ENCODE peak calls at places on chromosomes 12 and 14, in five cellular contexts. One of them, this sample, is unnamed.
A peak's percentile ranks its signal among the peaks of the same experiment; 100 is the strongest.

GRCh38 chr12:96186902-96187301 is 7.3 kb upstream of the ELK3 start:
- DNase-seq in NCI-H774: no peak
- DNase-seq in HS-27A: no peak
- DNase-seq in Right ventricle myocardium superior: no peak
- DNase-seq in CD8-positive, alpha-beta T cell: no peak
- DNase-seq in this sample: no peak

GRCh38 chr12:124381454-124382207 is 86.7 kb downstream of the RFLNA start:
- DNase-seq in NCI-H774: no peak
- DNase-seq in HS-27A: no peak
- DNase-seq in Right ventricle myocardium superior: peak; percentile 96
- DNase-seq in CD8-positive, alpha-beta T cell: no peak
- DNase-seq in this sample: no peak

GRCh38 chr14:101630056-101630960 is 69.0 kb downstream of the DIO3 start:
- DNase-seq in NCI-H774: no peak
- DNase-seq in HS-27A: no peak
- DNase-seq in Right ventricle myocardium superior: no peak
- DNase-seq in CD8-positive, alpha-beta T cell: no peak
- DNase-seq in this sample: no peak

GRCh38 chr14:105201928-105202513 is 20.9 kb upstream of the NUDT14 start:
- DNase-seq in NCI-H774: no peak
- DNase-seq in HS-27A: no peak
- DNase-seq in Right ventricle myocardium superior: no peak
- DNase-seq in CD8-positive, alpha-beta T cell: no peak
- DNase-seq in this sample: peak; percentile 8

GRCh38 chr12:111238075-111238734 is 130.7 kb downstream of the PHETA1 start:
- DNase-seq in NCI-H774: peak; percentile 11
- DNase-seq in HS-27A: no peak
- DNase-seq in Right ventricle myocardium superior: no peak
- DNase-seq in CD8-positive, alpha-beta T cell: no peak
- DNase-seq in this sample: no peak

GRCh38 chr12:18462437-18462836 is 201.1 kb downstream of the PIK3C2G start:
- DNase-seq in NCI-H774: no peak
- DNase-seq in HS-27A: no peak
- DNase-seq in Right ventricle myocardium superior: no peak
- DNase-seq in CD8-positive, alpha-beta T cell: no peak
- DNase-seq in this sample: no peak

GRCh38 chr12:47870175-47870781 is 34.5 kb downstream of the VDR start:
- DNase-seq in NCI-H774: no peak
- DNase-seq in HS-27A: no peak
- DNase-seq in Right ventricle myocardium superior: peak; percentile 75
- DNase-seq in CD8-positive, alpha-beta T cell: no peak
- DNase-seq in this sample: peak; percentile 43

GRCh38 chr14:77238356-77238755 is 32.6 kb downstream of the NGB start:
- DNase-seq in NCI-H774: no peak
- DNase-seq in HS-27A: no peak
- DNase-seq in Right ventricle myocardium superior: no peak
- DNase-seq in CD8-positive, alpha-beta T cell: no peak
- DNase-seq in this sample: no peak

GRCh38 chr14:84403585-84403984 is 1126.4 kb upstream of the FLRT2 start:
- DNase-seq in NCI-H774: no peak
- DNase-seq in HS-27A: no peak
- DNase-seq in Right ventricle myocardium superior: no peak
- DNase-seq in CD8-positive, alpha-beta T cell: no peak
- DNase-seq in this sample: no peak

GRCh38 chr14:67418368-67419174 is 6.6 kb upstream of the PLEK2 start:
- DNase-seq in NCI-H774: no peak
- DNase-seq in HS-27A: peak; percentile 9
- DNase-seq in Right ventricle myocardium superior: no peak
- DNase-seq in CD8-positive, alpha-beta T cell: no peak
- DNase-seq in this sample: no peak

GRCh38 chr12:20810487-20810886 is at the start of gene SLCO1B3:
- DNase-seq in NCI-H774: no peak
- DNase-seq in HS-27A: no peak
- DNase-seq in Right ventricle myocardium superior: no peak
- DNase-seq in CD8-positive, alpha-beta T cell: no peak
- DNase-seq in this sample: no peak

GRCh38 chr12:93894391-93895095 is 217.4 kb downstream of the CRADD start:
- DNase-seq in NCI-H774: no peak
- DNase-seq in HS-27A: no peak
- DNase-seq in Right ventricle myocardium superior: peak; percentile 94
- DNase-seq in CD8-positive, alpha-beta T cell: no peak
- DNase-seq in this sample: no peak

GRCh38 chr12:76183459-76184186 is 99.1 kb upstream of the NAP1L1 start:
- DNase-seq in NCI-H774: no peak
- DNase-seq in HS-27A: peak; percentile 99
- DNase-seq in Right ventricle myocardium superior: no peak
- DNase-seq in CD8-positive, alpha-beta T cell: no peak
- DNase-seq in this sample: peak; percentile 81

GRCh38 chr12:18140969-18141368 is 51.0 kb upstream of the RERGL start:
- DNase-seq in NCI-H774: no peak
- DNase-seq in HS-27A: no peak
- DNase-seq in Right ventricle myocardium superior: no peak
- DNase-seq in CD8-positive, alpha-beta T cell: no peak
- DNase-seq in this sample: no peak

GRCh38 chr14:23800811-23801210 is 152.8 kb upstream of the DHRS4 start:
- DNase-seq in NCI-H774: no peak
- DNase-seq in HS-27A: no peak
- DNase-seq in Right ventricle myocardium superior: no peak
- DNase-seq in CD8-positive, alpha-beta T cell: no peak
- DNase-seq in this sample: no peak

GRCh38 chr12:108770269-108770829 is 39.0 kb upstream of the CORO1C start:
- DNase-seq in NCI-H774: no peak
- DNase-seq in HS-27A: no peak
- DNase-seq in Right ventricle myocardium superior: no peak
- DNase-seq in CD8-positive, alpha-beta T cell: no peak
- DNase-seq in this sample: no peak

GRCh38 chr14:80304125-80304766 is 92.9 kb upstream of the DIO2 start:
- DNase-seq in NCI-H774: no peak
- DNase-seq in HS-27A: no peak
- DNase-seq in Right ventricle myocardium superior: no peak
- DNase-seq in CD8-positive, alpha-beta T cell: no peak
- DNase-seq in this sample: no peak

GRCh38 chr14:102362084-102362483 is 606 bp downstream of the CINP start:
- DNase-seq in NCI-H774: no peak
- DNase-seq in HS-27A: no peak
- DNase-seq in Right ventricle myocardium superior: no peak
- DNase-seq in CD8-positive, alpha-beta T cell: peak; percentile 1
- DNase-seq in this sample: peak; percentile 57

GRCh38 chr12:77354766-77355362 is 289.5 kb upstream of the E2F7 start:
- DNase-seq in NCI-H774: no peak
- DNase-seq in HS-27A: no peak
- DNase-seq in Right ventricle myocardium superior: no peak
- DNase-seq in CD8-positive, alpha-beta T cell: no peak
- DNase-seq in this sample: no peak

GRCh38 chr14:35419429-35419841 is 14.9 kb upstream of the NFKBIA start:
- DNase-seq in NCI-H774: no peak
- DNase-seq in HS-27A: no peak
- DNase-seq in Right ventricle myocardium superior: no peak
- DNase-seq in CD8-positive, alpha-beta T cell: no peak
- DNase-seq in this sample: no peak

GRCh38 chr12:110247340-110248095 is 33.5 kb upstream of the ATP2A2 start:
- DNase-seq in NCI-H774: no peak
- DNase-seq in HS-27A: no peak
- DNase-seq in Right ventricle myocardium superior: peak; percentile 68
- DNase-seq in CD8-positive, alpha-beta T cell: no peak
- DNase-seq in this sample: no peak

GRCh38 chr12:122937622-122938091 is 28.6 kb downstream of the ABCB9 start:
- DNase-seq in NCI-H774: no peak
- DNase-seq in HS-27A: no peak
- DNase-seq in Right ventricle myocardium superior: no peak
- DNase-seq in CD8-positive, alpha-beta T cell: no peak
- DNase-seq in this sample: no peak

GRCh38 chr12:132584472-132584871 is 25.9 kb downstream of the LRCOL1 start:
- DNase-seq in NCI-H774: no peak
- DNase-seq in HS-27A: no peak
- DNase-seq in Right ventricle myocardium superior: no peak
- DNase-seq in CD8-positive, alpha-beta T cell: no peak
- DNase-seq in this sample: no peak

GRCh38 chr14:50955373-50956043 is 11.2 kb upstream of the PYGL start:
- DNase-seq in NCI-H774: no peak
- DNase-seq in HS-27A: peak; percentile 90
- DNase-seq in Right ventricle myocardium superior: peak; percentile 70
- DNase-seq in CD8-positive, alpha-beta T cell: no peak
- DNase-seq in this sample: no peak

GRCh38 chr12:97575792-97576191 is 113.2 kb downstream of the RMST start:
- DNase-seq in NCI-H774: no peak
- DNase-seq in HS-27A: no peak
- DNase-seq in Right ventricle myocardium superior: no peak
- DNase-seq in CD8-positive, alpha-beta T cell: no peak
- DNase-seq in this sample: no peak

GRCh38 chr14:99872786-99873440 is 79.7 kb downstream of the EML1 start:
- DNase-seq in NCI-H774: no peak
- DNase-seq in HS-27A: no peak
- DNase-seq in Right ventricle myocardium superior: no peak
- DNase-seq in CD8-positive, alpha-beta T cell: no peak
- DNase-seq in this sample: no peak

GRCh38 chr14:101400815-101401214 is 160.5 kb upstream of the DIO3 start:
- DNase-seq in NCI-H774: no peak
- DNase-seq in HS-27A: no peak
- DNase-seq in Right ventricle myocardium superior: no peak
- DNase-seq in CD8-positive, alpha-beta T cell: no peak
- DNase-seq in this sample: no peak

GRCh38 chr12:34400423-34400881 is 378.2 kb downstream of the ALG10 start:
- DNase-seq in NCI-H774: no peak
- DNase-seq in HS-27A: no peak
- DNase-seq in Right ventricle myocardium superior: peak; percentile 5
- DNase-seq in CD8-positive, alpha-beta T cell: no peak
- DNase-seq in this sample: no peak

GRCh38 chr12:32877670-32878459 is 18.7 kb downstream of the PKP2 start:
- DNase-seq in NCI-H774: no peak
- DNase-seq in HS-27A: no peak
- DNase-seq in Right ventricle myocardium superior: peak; percentile 87
- DNase-seq in CD8-positive, alpha-beta T cell: no peak
- DNase-seq in this sample: no peak

GRCh38 chr12:75329918-75330826 is at the start of gene CAPS2:
- DNase-seq in NCI-H774: peak; percentile 87
- DNase-seq in HS-27A: peak; percentile 51
- DNase-seq in Right ventricle myocardium superior: peak; percentile 89
- DNase-seq in CD8-positive, alpha-beta T cell: peak; percentile 22
- DNase-seq in this sample: no peak

GRCh38 chr14:24307575-24308341 is at the start of gene CIDEB:
- DNase-seq in NCI-H774: peak; percentile 2
- DNase-seq in HS-27A: no peak
- DNase-seq in Right ventricle myocardium superior: peak; percentile 70
- DNase-seq in CD8-positive, alpha-beta T cell: peak; percentile 42
- DNase-seq in this sample: no peak

GRCh38 chr14:73750161-73750901 is 36.1 kb upstream of the PNMA1 start:
- DNase-seq in NCI-H774: no peak
- DNase-seq in HS-27A: no peak
- DNase-seq in Right ventricle myocardium superior: no peak
- DNase-seq in CD8-positive, alpha-beta T cell: no peak
- DNase-seq in this sample: no peak

GRCh38 chr12:50514526-50515276 is 9.9 kb downstream of the DIP2B start:
- DNase-seq in NCI-H774: no peak
- DNase-seq in HS-27A: no peak
- DNase-seq in Right ventricle myocardium superior: no peak
- DNase-seq in CD8-positive, alpha-beta T cell: no peak
- DNase-seq in this sample: no peak

GRCh38 chr12:124044021-124044420 is 71.0 kb downstream of the ZNF664 start:
- DNase-seq in NCI-H774: no peak
- DNase-seq in HS-27A: no peak
- DNase-seq in Right ventricle myocardium superior: no peak
- DNase-seq in CD8-positive, alpha-beta T cell: no peak
- DNase-seq in this sample: no peak

GRCh38 chr12:9319842-9320173 is 111.6 kb upstream of the PZP start:
- DNase-seq in NCI-H774: peak; percentile 23
- DNase-seq in HS-27A: no peak
- DNase-seq in Right ventricle myocardium superior: no peak
- DNase-seq in CD8-positive, alpha-beta T cell: no peak
- DNase-seq in this sample: no peak

GRCh38 chr14:57275023-57275664 is 6.4 kb downstream of the AP5M1 start:
- DNase-seq in NCI-H774: no peak
- DNase-seq in HS-27A: no peak
- DNase-seq in Right ventricle myocardium superior: no peak
- DNase-seq in CD8-positive, alpha-beta T cell: no peak
- DNase-seq in this sample: no peak

GRCh38 chr14:103109789-103110415 is 13.4 kb upstream of the TNFAIP2 start:
- DNase-seq in NCI-H774: no peak
- DNase-seq in HS-27A: peak; percentile 91
- DNase-seq in Right ventricle myocardium superior: peak; percentile 64
- DNase-seq in CD8-positive, alpha-beta T cell: no peak
- DNase-seq in this sample: no peak

This sample was measured in GM12878.